ENCODE peak calls at places on chromosome 15, in eight cellular contexts. A is A549, W is right lobe of liver, Z is choroid plexus epithelial cell, T is stomach, B is epithelial cell of esophagus, L is kidney epithelial cell, S is hepatocyte. U is an unnamed sample.

GRCh38 chr15:88450125-88450798 is 16.9 kb downstream of the MRPL46 start:
- DNase-seq in A (peak; percentile 92), W (peak; percentile 49), Z (peak; percentile 82), T (peak; percentile 51), B (peak; percentile 64), L (no peak), S (peak; percentile 86), U (no peak)

GRCh38 chr15:73284073-73284472 is 84.7 kb downstream of the HCN4 start:
- DNase-seq in A (no peak), W (no peak), Z (peak; percentile 59), T (no peak), B (peak; percentile 9), L (no peak), S (no peak), U (no peak)

GRCh38 chr15:54609152-54609551 is 587.6 kb downstream of the RSL24D1 start:
- DNase-seq in A (no peak), W (no peak), Z (no peak), T (no peak), B (no peak), L (no peak), S (no peak), U (no peak)

GRCh38 chr15:79296583-79296982 is 14.1 kb downstream of the ANKRD34C start:
- DNase-seq in A (no peak), W (no peak), Z (no peak), T (no peak), B (no peak), L (no peak), S (no peak), U (no peak)

GRCh38 chr15:76108021-76108723 is 48.4 kb downstream of the TMEM266 start:
- DNase-seq in A (no peak), W (no peak), Z (no peak), T (peak; percentile 47), B (no peak), L (no peak), S (no peak), U (no peak)

GRCh38 chr15:85865070-85865684 is 70.5 kb upstream of the KLHL25 start:
- DNase-seq in A (peak; percentile 80), W (no peak), Z (peak; percentile 74), T (no peak), B (peak; percentile 52), L (no peak), S (peak; percentile 74), U (no peak)

GRCh38 chr15:93035953-93036810 is 52.8 kb downstream of the RGMA start:
- DNase-seq in A (peak; percentile 87), W (peak; percentile 52), Z (peak; percentile 62), T (peak; percentile 51), B (peak; percentile 49), L (no peak), S (peak; percentile 50), U (no peak)

GRCh38 chr15:42130246-42130986 is 26.0 kb downstream of the PLA2G4F start:
- DNase-seq in A (no peak), W (no peak), Z (no peak), T (no peak), B (no peak), L (no peak), S (no peak), U (no peak)

GRCh38 chr15:67825880-67826716 is 789 bp downstream of the SKOR1 start:
- DNase-seq in A (no peak), W (no peak), Z (no peak), T (no peak), B (no peak), L (no peak), S (no peak), U (no peak)

GRCh38 chr15:46768287-46768686 is 949.0 kb upstream of the SEMA6D start:
- DNase-seq in A (no peak), W (no peak), Z (no peak), T (no peak), B (peak; percentile 1), L (no peak), S (no peak), U (no peak)

GRCh38 chr15:28269097-28269496 is 52.9 kb downstream of the HERC2 start:
- DNase-seq in A (no peak), W (no peak), Z (no peak), T (no peak), B (peak; percentile 75), L (no peak), S (no peak), U (no peak)

GRCh38 chr15:77527831-77528231 is 104.9 kb downstream of the LINGO1 start:
- DNase-seq in A (no peak), W (no peak), Z (peak; percentile 11), T (no peak), B (no peak), L (no peak), S (no peak), U (no peak)

GRCh38 chr15:70956196-70956595 is 63.6 kb downstream of the LRRC49 start:
- DNase-seq in A (no peak), W (no peak), Z (peak; percentile 30), T (no peak), B (no peak), L (no peak), S (no peak), U (no peak)

GRCh38 chr15:88166330-88166993 is 90.1 kb downstream of the NTRK3 start:
- DNase-seq in A (no peak), W (no peak), Z (peak; percentile 2), T (no peak), B (no peak), L (no peak), S (peak; percentile 79), U (no peak)

GRCh38 chr15:63476229-63476632 is 28.2 kb upstream of the USP3 start:
- DNase-seq in A (peak; percentile 89), W (no peak), Z (peak; percentile 97), T (no peak), B (peak; percentile 97), L (peak; percentile 96), S (peak; percentile 71), U (peak; percentile 99)

GRCh38 chr15:96344120-96344705 is 13.7 kb downstream of the NR2F2 start:
- DNase-seq in A (no peak), W (no peak), Z (peak; percentile 51), T (no peak), B (peak; percentile 50), L (no peak), S (no peak), U (no peak)

GRCh38 chr15:96345560-96346389 is 15.3 kb downstream of the NR2F2 start:
- DNase-seq in A (peak; percentile 94), W (peak; percentile 74), Z (peak; percentile 85), T (peak; percentile 72), B (peak; percentile 78), L (no peak), S (peak; percentile 78), U (no peak)

GRCh38 chr15:96346409-96346808 is 15.9 kb downstream of the NR2F2 start:
- DNase-seq in A (no peak), W (no peak), Z (peak; percentile 37), T (no peak), B (peak; percentile 19), L (no peak), S (no peak), U (no peak)

GRCh38 chr15:96343529-96344072 is 13.1 kb downstream of the NR2F2 start:
- DNase-seq in A (no peak), W (peak; percentile 41), Z (peak; percentile 56), T (no peak), B (no peak), L (no peak), S (no peak), U (no peak)

DNA sequence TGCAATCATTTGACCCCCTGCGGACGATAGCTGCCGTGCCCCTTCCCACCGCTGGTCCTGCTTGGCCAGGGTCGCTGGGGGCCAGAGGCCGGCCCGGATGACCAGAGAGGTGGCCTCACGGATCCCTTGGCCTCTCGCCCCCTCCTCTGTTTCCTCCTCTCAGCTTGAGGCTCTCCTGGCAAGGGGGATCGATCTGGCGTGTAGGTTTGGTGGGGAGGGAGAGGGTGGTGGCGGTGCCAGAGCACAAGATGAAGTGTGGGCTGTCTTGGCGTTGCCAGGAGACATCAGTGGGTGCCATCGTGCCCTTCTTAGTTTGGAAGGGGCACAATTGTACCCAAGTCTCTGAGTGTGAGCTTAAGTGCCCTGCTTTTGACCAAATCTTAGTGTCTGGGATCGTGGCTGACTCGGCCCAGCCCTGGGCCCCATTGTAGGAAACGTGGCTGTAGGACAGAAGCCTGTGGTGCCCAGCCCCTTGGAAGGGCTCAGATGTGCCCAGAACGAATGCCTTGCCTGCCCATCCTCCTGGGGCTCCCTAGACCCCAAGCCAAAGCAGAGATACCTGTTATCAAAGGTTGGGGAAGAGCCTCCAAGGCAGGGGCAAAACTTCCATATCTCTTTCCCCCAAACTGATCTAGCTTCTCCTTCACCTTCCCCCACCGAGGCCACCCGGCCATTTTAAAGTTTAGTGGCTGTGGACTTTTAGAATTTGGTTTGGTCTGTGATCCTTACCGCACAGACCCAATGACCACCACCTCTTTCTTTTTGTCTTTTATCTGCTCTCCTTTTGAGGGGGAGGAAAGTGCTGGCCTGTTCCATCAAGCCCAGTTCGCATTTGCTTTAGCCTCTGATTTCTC is 14.4 kb downstream of the NR2F2 start:
- DNase-seq in A (no peak), W (peak; percentile 43), Z (peak; percentile 36), T (no peak), B (peak; percentile 41), L (no peak), S (no peak), U (no peak)
- H3K4me3 ChIP-seq in A (no peak overlapping the region), W (peak overlapping the region; percentile 55), Z (peak overlapping the region; percentile 94), T (peak overlapping the region; percentile 80), B (peak overlapping the region; percentile 68), L (peak overlapping the region; percentile 33), S (no peak overlapping the region), U (peak overlapping the region; percentile 63)

GRCh38 chr15:26455828-26456227 is 317.0 kb downstream of the GABRB3 start:
- DNase-seq in A (no peak), W (no peak), Z (no peak), T (no peak), B (no peak), L (no peak), S (no peak), U (no peak)
- TF ChIP-seq CTCF in A (no peak), W (no peak), Z (no peak), T (no peak), B (no peak), L (no peak), S (no peak), U (no peak)

DNA sequence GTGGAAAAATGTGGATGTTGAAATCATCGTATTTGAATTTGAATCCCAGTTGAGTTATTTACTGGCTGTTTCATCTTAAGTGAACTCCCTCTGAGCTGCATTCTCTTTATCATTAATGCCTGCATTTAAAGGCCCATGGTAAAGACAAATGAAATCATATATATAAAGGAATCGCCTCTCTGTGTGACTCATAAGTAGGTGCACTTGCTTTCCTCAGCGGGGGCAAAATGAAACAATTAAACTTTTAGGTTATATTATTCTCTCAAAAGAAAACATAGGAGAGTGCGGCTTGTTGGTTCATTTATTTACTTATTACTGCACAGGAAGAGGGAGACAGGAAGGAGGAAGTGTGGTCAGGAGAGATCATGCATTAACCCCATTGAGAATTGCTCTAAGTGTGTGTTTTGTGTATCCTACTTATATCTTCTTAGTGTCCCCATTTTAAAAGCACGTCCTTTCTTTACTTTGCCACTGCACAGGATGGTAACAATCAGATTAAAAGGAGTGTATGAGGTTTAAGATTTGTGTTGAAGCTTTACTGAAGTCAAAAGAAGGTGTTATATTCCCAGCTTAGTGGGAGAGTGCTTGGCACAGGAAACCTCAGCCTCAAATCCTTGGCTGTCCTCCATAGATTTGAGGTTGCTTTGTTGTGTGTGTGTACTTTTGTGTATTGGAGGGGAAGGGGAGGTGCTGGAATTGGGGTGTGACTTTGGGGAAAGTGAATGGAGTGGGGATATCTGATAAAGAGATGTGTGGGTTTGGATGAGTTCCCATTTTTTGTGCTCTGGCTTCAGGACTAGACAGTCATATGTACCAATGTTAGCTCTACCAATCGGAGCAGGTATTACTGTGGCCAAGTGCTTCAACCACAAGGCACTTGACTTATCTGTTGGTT is 595.8 kb upstream of the NR2F2 start:
- DNase-seq in A (no peak), W (no peak), Z (peak; percentile 65), T (no peak), B (peak; percentile 12), L (no peak), S (no peak), U (no peak)
- H3K4me3 ChIP-seq in A (no peak overlapping the region), W (no peak overlapping the region), Z (no peak overlapping the region), T (no peak overlapping the region), B (no peak overlapping the region), L (no peak overlapping the region), S (no peak overlapping the region), U (no peak overlapping the region)

GRCh38 chr15:51286816-51287215 is 51.6 kb downstream of the CYP19A1 start:
- DNase-seq in A (no peak), W (no peak), Z (no peak), T (no peak), B (peak; percentile 19), L (no peak), S (no peak), U (no peak)
- TF ChIP-seq CTCF in A (no peak), W (no peak), Z (peak; percentile 30), T (no peak), B (no peak), L (no peak), S (peak; percentile 5), U (peak; percentile 32)